ENCODE peak calls at places on chromosomes 7 and 10, in five cellular contexts. H is A549; L is brain microvascular endothelial cell; D is DMS153; T is stimulated activated CD8-positive, alpha-beta memory T cell treated with anti-CD3 and anti-CD28 coated beads, Interleukin-7, amount 100 ng/mL, for 4 hours. M is an unnamed sample.

GRCh38 chr7:140924019-140924820 is 509 bp downstream of the BRAF start:
- DNase-seq in H (peak; percentile 66), L (peak; percentile 64), D (peak; percentile 22), T (peak; percentile 64), M (peak; percentile 61)

GRCh38 chr10:26780793-26781601 is 79.8 kb downstream of the ABI1 start:
- DNase-seq in H (peak; percentile 65), L (peak; percentile 78), D (no peak), T (no peak), M (peak; percentile 81)

GRCh38 chr7:117192108-117192507 is 130.8 kb downstream of the WNT2 start:
- DNase-seq in H (no peak), L (no peak), D (no peak), T (no peak), M (no peak)

GRCh38 chr10:29486466-29486865 is 148.3 kb downstream of the SVIL start:
- DNase-seq in H (no peak), L (no peak), D (no peak), T (no peak), M (no peak)

GRCh38 chr10:119769886-119770285 is 44.0 kb downstream of the INPP5F start:
- DNase-seq in H (no peak), L (peak; percentile 19), D (no peak), T (no peak), M (peak; percentile 13)

GRCh38 chr10:48400129-48400849 is 93.8 kb downstream of the MAPK8 start:
- DNase-seq in H (no peak), L (no peak), D (no peak), T (no peak), M (peak; percentile 35)

GRCh38 chr10:55374917-55375316 is 573.9 kb upstream of the PCDH15 start:
- DNase-seq in H (no peak), L (no peak), D (no peak), T (no peak), M (no peak)

GRCh38 chr10:119238577-119238976 is 31.2 kb downstream of the GRK5 start:
- DNase-seq in H (no peak), L (no peak), D (no peak), T (no peak), M (no peak)

GRCh38 chr10:119313645-119314044 is 106.3 kb downstream of the GRK5 start:
- DNase-seq in H (no peak), L (no peak), D (no peak), T (peak; percentile 55), M (no peak)

GRCh38 chr7:141344153-141344935 is 206.9 kb upstream of the AGK start:
- DNase-seq in H (no peak), L (no peak), D (no peak), T (no peak), M (no peak)

GRCh38 chr7:106216517-106217088 is 68.2 kb downstream of the NAMPT start:
- DNase-seq in H (peak; percentile 75), L (peak; percentile 89), D (peak; percentile 34), T (no peak), M (peak; percentile 90)

GRCh38 chr7:37921340-37921805 is 933 bp downstream of the EPDR1 start:
- DNase-seq in H (no peak), L (peak; percentile 64), D (peak; percentile 26), T (no peak), M (peak; percentile 41)

GRCh38 chr10:102368072-102368471 is 27.4 kb upstream of the NFKB2 start:
- DNase-seq in H (no peak), L (no peak), D (no peak), T (no peak), M (peak; percentile 39)